ENCODE peak calls at places on chromosomes 7 and 10, in eight cellular contexts. C, J, G, Z, R, S, I and D are unnamed samples.

GRCh38 chr10:25056726-25057125 is 40.3 kb downstream of the THNSL1 start:
- ATAC-seq in C (no peak), J (no peak), G (no peak), Z (peak; percentile 76), R (no peak), S (no peak), I (no peak), D (no peak)

GRCh38 chr10:43114743-43115611 is 23.3 kb upstream of the CSGALNACT2 start:
- ATAC-seq in C (no peak), J (no peak), G (peak; percentile 36), Z (no peak), R (no peak), S (no peak), I (no peak), D (no peak)

GRCh38 chr10:10235003-10235402 is 782.7 kb upstream of the CELF2 start:
- ATAC-seq in C (no peak), J (no peak), G (no peak), Z (no peak), R (peak; percentile 70), S (no peak), I (no peak), D (no peak)

GRCh38 chr7:117064688-117065087 is 111.4 kb downstream of the ST7 start:
- ATAC-seq in C (no peak), J (no peak), G (no peak), Z (no peak), R (no peak), S (no peak), I (no peak), D (no peak)

GRCh38 chr10:15035385-15036301 is 8.1 kb upstream of the OLAH start:
- ATAC-seq in C (peak; percentile 52), J (peak; percentile 87), G (no peak), Z (peak; percentile 53), R (peak; percentile 70), S (no peak), I (no peak), D (no peak)

GRCh38 chr10:128959746-128960145 is 507.3 kb upstream of the MGMT start:
- ATAC-seq in C (no peak), J (no peak), G (no peak), Z (no peak), R (no peak), S (no peak), I (no peak), D (no peak)

GRCh38 chr7:36945612-36946400 is 221.5 kb upstream of the AOAH start:
- ATAC-seq in C (no peak), J (no peak), G (no peak), Z (peak; percentile 67), R (no peak), S (peak; percentile 84), I (no peak), D (no peak)

GRCh38 chr10:22945934-22946673 is 18.3 kb downstream of the ARMC3 start:
- ATAC-seq in C (peak; percentile 36), J (no peak), G (no peak), Z (no peak), R (no peak), S (no peak), I (no peak), D (peak; percentile 58)

GRCh38 chr7:134307320-134307719 is 9.4 kb downstream of the SLC35B4 start:
- ATAC-seq in C (no peak), J (no peak), G (no peak), Z (no peak), R (no peak), S (no peak), I (no peak), D (no peak)

GRCh38 chr10:117284726-117285494 is 44.0 kb downstream of the SLC18A2 start:
- ATAC-seq in C (no peak), J (no peak), G (no peak), Z (no peak), R (no peak), S (no peak), I (no peak), D (no peak)

GRCh38 chr10:96987842-96988175 is 155.7 kb downstream of the LCOR start:
- ATAC-seq in C (no peak), J (no peak), G (no peak), Z (no peak), R (no peak), S (no peak), I (no peak), D (no peak)

GRCh38 chr10:126223512-126224067 is 164.7 kb downstream of the ADAM12 start:
- ATAC-seq in C (no peak), J (no peak), G (peak; percentile 16), Z (no peak), R (no peak), S (no peak), I (no peak), D (no peak)

GRCh38 chr10:102670871-102671434 is 26.7 kb downstream of the TRIM8 start:
- ATAC-seq in C (no peak), J (no peak), G (no peak), Z (no peak), R (no peak), S (no peak), I (no peak), D (no peak)

GRCh38 chr10:103276941-103277712 is at the start of gene INA:
- ATAC-seq in C (peak; percentile 26), J (no peak), G (peak; percentile 64), Z (no peak), R (no peak), S (peak; percentile 46), I (peak; percentile 16), D (peak; percentile 58)

GRCh38 chr7:152751449-152752141 is 8.0 kb upstream of the ACTR3B start:
- ATAC-seq in C (no peak), J (no peak), G (no peak), Z (peak; percentile 84), R (no peak), S (no peak), I (no peak), D (no peak)

GRCh38 chr7:114405427-114405826 is 9.2 kb upstream of the FOXP2 start:
- ATAC-seq in C (no peak), J (no peak), G (peak; percentile 89), Z (peak; percentile 99), R (peak; percentile 74), S (peak; percentile 92), I (no peak), D (no peak)

GRCh38 chr10:85976267-85976793 is 390.3 kb downstream of the GRID1 start:
- ATAC-seq in C (no peak), J (no peak), G (no peak), Z (no peak), R (no peak), S (no peak), I (no peak), D (no peak)

GRCh38 chr10:22615819-22616499 is 98.4 kb downstream of the PIP4K2A start:
- ATAC-seq in C (peak; percentile 10), J (peak; percentile 45), G (peak; percentile 7), Z (peak; percentile 53), R (peak; percentile 90), S (peak; percentile 94), I (no peak), D (peak; percentile 49)

GRCh38 chr7:23055582-23056178 is 41.8 kb upstream of the HYCC1 start:
- ATAC-seq in C (peak; percentile 97), J (peak; percentile 98), G (peak; percentile 98), Z (peak; percentile 96), R (peak; percentile 91), S (peak; percentile 78), I (peak; percentile 92), D (peak; percentile 89)

GRCh38 chr7:76051840-76052239 is 3.9 kb downstream of the MDH2 start:
- ATAC-seq in C (no peak), J (no peak), G (no peak), Z (no peak), R (no peak), S (no peak), I (no peak), D (no peak)

GRCh38 chr10:62626817-62627216 is 177.7 kb upstream of the ADO start:
- ATAC-seq in C (peak; percentile 82), J (no peak), G (peak; percentile 32), Z (no peak), R (no peak), S (no peak), I (no peak), D (peak; percentile 75)

GRCh38 chr10:103554488-103555320 is 61.2 kb downstream of the NEURL1 start:
- ATAC-seq in C (peak; percentile 48), J (peak; percentile 69), G (peak; percentile 67), Z (peak; percentile 65), R (peak; percentile 30), S (peak; percentile 74), I (peak; percentile 76), D (peak; percentile 59)

GRCh38 chr10:24039331-24039730 is 169.6 kb upstream of the KIAA1217 start:
- ATAC-seq in C (no peak), J (no peak), G (no peak), Z (no peak), R (no peak), S (no peak), I (no peak), D (no peak)

GRCh38 chr7:18762189-18762588 is 266.6 kb downstream of the HDAC9 start:
- ATAC-seq in C (no peak), J (no peak), G (peak; percentile 86), Z (no peak), R (no peak), S (no peak), I (no peak), D (no peak)

GRCh38 chr10:44853148-44853734 is 57.9 kb upstream of the TMEM72 start:
- ATAC-seq in C (no peak), J (no peak), G (no peak), Z (peak; percentile 82), R (no peak), S (peak; percentile 92), I (no peak), D (no peak)

GRCh38 chr10:18313146-18313542 is 172.9 kb downstream of the CACNB2 start:
- ATAC-seq in C (no peak), J (no peak), G (no peak), Z (peak; percentile 36), R (no peak), S (no peak), I (no peak), D (no peak)

GRCh38 chr7:105581066-105581811 is at the start of gene EFCAB10:
- ATAC-seq in C (peak; percentile 87), J (peak; percentile 37), G (peak; percentile 96), Z (peak; percentile 72), R (peak; percentile 96), S (peak; percentile 93), I (peak; percentile 56), D (peak; percentile 81)

GRCh38 chr7:116231543-116232401 is 21.4 kb downstream of the TES start:
- ATAC-seq in C (no peak), J (no peak), G (no peak), Z (peak; percentile 79), R (peak; percentile 51), S (peak; percentile 85), I (no peak), D (no peak)

GRCh38 chr7:130926021-130926691 is 192.1 kb upstream of the KLF14 start:
- ATAC-seq in C (peak; percentile 42), J (peak; percentile 52), G (no peak), Z (no peak), R (peak; percentile 35), S (no peak), I (peak; percentile 53), D (peak; percentile 38)

GRCh38 chr7:135726911-135727673 is 894 bp downstream of the SLC13A4 start:
- ATAC-seq in C (no peak), J (no peak), G (no peak), Z (no peak), R (no peak), S (no peak), I (no peak), D (no peak)

GRCh38 chr7:36600314-36600682 is 124.0 kb downstream of the AOAH start:
- ATAC-seq in C (no peak), J (no peak), G (no peak), Z (peak; percentile 66), R (peak; percentile 87), S (no peak), I (no peak), D (no peak)

GRCh38 chr7:134562136-134562535 is 13.2 kb downstream of the AKR1B15 start:
- ATAC-seq in C (peak; percentile 22), J (peak; percentile 81), G (no peak), Z (peak; percentile 12), R (no peak), S (no peak), I (peak; percentile 90), D (no peak)

GRCh38 chr10:74047871-74048270 is 50.0 kb downstream of the VCL start:
- ATAC-seq in C (no peak), J (no peak), G (peak; percentile 22), Z (peak; percentile 61), R (peak; percentile 65), S (peak; percentile 54), I (no peak), D (no peak)

GRCh38 chr10:71077143-71077581 is 135.2 kb upstream of the UNC5B start:
- ATAC-seq in C (no peak), J (no peak), G (no peak), Z (no peak), R (no peak), S (no peak), I (no peak), D (no peak)